ENCODE peak calls at places on chromosomes 6 and 20, in eight cellular contexts. Q is kidney tubule cell; V is activated gamma-delta T cell treated with Interleukin-2 at 50 U/mL for 16 hours; M is sigmoid colon; G is activated CD4-positive, alpha-beta T cell treated with anti-CD3 and anti-CD28 coated beads, Interleukin-2, amount 50 U/mL, for 1 hour; H is MV-4-11; B is dermis blood vessel endothelial cell; S is right cardiac atrium. X is an unnamed sample.

GRCh38 chr6:144477396-144477795 is 192.3 kb downstream of the UTRN start:
- DNase-seq in Q (peak), V (no peak), M (no peak), G (no peak), H (no peak), B (no peak), S (no peak), X (no peak)

GRCh38 chr20:36629719-36630340 is 16.2 kb downstream of the SLA2 start:
- DNase-seq in Q (no peak), V (peak), M (no peak), G (peak), H (peak), B (no peak), S (no peak), X (peak)

GRCh38 chr6:145815351-145815772 is 767 bp upstream of the FBXO30 start:
- DNase-seq in Q (no peak), V (no peak), M (peak), G (no peak), H (no peak), B (peak), S (peak), X (no peak)

GRCh38 chr6:119541132-119541905 is 191.8 kb upstream of the MAN1A1 start:
- DNase-seq in Q (peak), V (no peak), M (no peak), G (no peak), H (no peak), B (no peak), S (no peak), X (no peak)

GRCh38 chr20:51460569-51461265 is 81.8 kb downstream of the NFATC2 start:
- DNase-seq in Q (no peak), V (no peak), M (no peak), G (no peak), H (peak), B (no peak), S (no peak), X (no peak)

GRCh38 chr20:574297-574942 is 30.8 kb upstream of the CSNK2A1 start:
- DNase-seq in Q (no peak), V (no peak), M (no peak), G (no peak), H (no peak), B (peak), S (peak), X (no peak)

GRCh38 chr6:127904160-127904559 is 3.3 kb upstream of the THEMIS start:
- DNase-seq in Q (no peak), V (no peak), M (no peak), G (no peak), H (no peak), B (no peak), S (no peak), X (no peak)

GRCh38 chr6:113690255-113690956 is 166.7 kb upstream of the MARCKS start:
- DNase-seq in Q (peak), V (no peak), M (no peak), G (no peak), H (peak), B (peak), S (no peak), X (no peak)

GRCh38 chr6:5865492-5866031 is 141.2 kb downstream of the NRN1 start:
- DNase-seq in Q (no peak), V (no peak), M (no peak), G (no peak), H (peak), B (peak), S (no peak), X (no peak)

GRCh38 chr6:167706313-167707109 is 120.2 kb upstream of the AFDN start:
- DNase-seq in Q (no peak), V (peak), M (no peak), G (peak), H (peak), B (no peak), S (no peak), X (peak)

GRCh38 chr20:1861347-1861987 is 33.7 kb upstream of the SIRPA start:
- DNase-seq in Q (peak), V (no peak), M (no peak), G (no peak), H (no peak), B (no peak), S (no peak), X (no peak)

GRCh38 chr6:21278078-21278790 is 315.3 kb upstream of the SOX4 start:
- DNase-seq in Q (no peak), V (no peak), M (no peak), G (no peak), H (no peak), B (no peak), S (peak), X (no peak)

GRCh38 chr6:111722220-111722731 is 116.6 kb upstream of the TRAF3IP2 start:
- DNase-seq in Q (no peak), V (no peak), M (no peak), G (no peak), H (peak), B (no peak), S (no peak), X (no peak)

GRCh38 chr20:18165553-18165952 is 27.9 kb downstream of the KAT14 start:
- DNase-seq in Q (no peak), V (no peak), M (no peak), G (no peak), H (no peak), B (peak), S (no peak), X (no peak)

GRCh38 chr6:447381-448165 is 56.0 kb downstream of the IRF4 start:
- DNase-seq in Q (no peak), V (no peak), M (no peak), G (peak), H (no peak), B (no peak), S (no peak), X (peak)

GRCh38 chr20:57346477-57346876 is 4.6 kb upstream of the RAE1 start:
- DNase-seq in Q (peak), V (peak), M (peak), G (peak), H (peak), B (peak), S (peak), X (peak)

GRCh38 chr20:15708984-15709598 is 864.2 kb downstream of the KIF16B start:
- DNase-seq in Q (peak), V (peak), M (no peak), G (peak), H (no peak), B (peak), S (peak), X (no peak)

GRCh38 chr20:13873814-13874213 is 89.0 kb downstream of the NDUFAF5 start:
- DNase-seq in Q (no peak), V (no peak), M (no peak), G (no peak), H (no peak), B (no peak), S (no peak), X (no peak)

GRCh38 chr20:20594171-20594530 is 118.3 kb downstream of the RALGAPA2 start:
- DNase-seq in Q (peak), V (no peak), M (no peak), G (no peak), H (peak), B (peak), S (no peak), X (no peak)

GRCh38 chr6:125789576-125790402 is 971 bp upstream of the NCOA7 start:
- DNase-seq in Q (peak), V (peak), M (peak), G (peak), H (peak), B (peak), S (peak), X (no peak)

GRCh38 chr6:18997375-18997826 is 610.3 kb downstream of the RNF144B start:
- DNase-seq in Q (peak), V (no peak), M (no peak), G (no peak), H (peak), B (peak), S (no peak), X (no peak)